ENCODE peak calls at places on chromosomes 11 and 22, in eight cellular contexts. L is heart right ventricle, I is skeletal muscle cell, S is HAP-1, E is astrocyte of the cerebellum, J is breast epithelium, G is neuronal stem cell, C is adrenal gland. O is an unnamed sample.

GRCh38 chr11:83249445-83249844 is 36.7 kb downstream of the CCDC90B start:
- DNase-seq in L (no peak), I (no peak), S (no peak), E (no peak), J (no peak), G (no peak), C (no peak), O (no peak)

GRCh38 chr11:96680515-96680914 is 290.7 kb downstream of the JRKL start:
- DNase-seq in L (no peak), I (no peak), S (no peak), E (no peak), J (no peak), G (no peak), C (no peak), O (no peak)

GRCh38 chr11:75490221-75491181 is 35.2 kb downstream of the GDPD5 start:
- DNase-seq in L (no peak), I (no peak), S (no peak), E (peak; percentile 20), J (no peak), G (no peak), C (no peak), O (no peak)

GRCh38 chr11:110979696-110980095 is 265.8 kb upstream of the POU2AF2 start:
- DNase-seq in L (no peak), I (no peak), S (no peak), E (no peak), J (no peak), G (no peak), C (peak; percentile 49), O (no peak)

GRCh38 chr11:31355131-31355530 is 14.4 kb downstream of the DCDC1 start:
- DNase-seq in L (no peak), I (peak; percentile 61), S (no peak), E (no peak), J (no peak), G (no peak), C (no peak), O (no peak)

GRCh38 chr11:88352139-88352538 is 14.6 kb upstream of the CTSC start:
- DNase-seq in L (no peak), I (no peak), S (peak; percentile 60), E (peak; percentile 61), J (no peak), G (no peak), C (peak; percentile 38), O (peak; percentile 73)

GRCh38 chr22:41925783-41926460 is 684 bp downstream of the TNFRSF13C start:
- DNase-seq in L (peak; percentile 75), I (no peak), S (peak; percentile 59), E (no peak), J (no peak), G (no peak), C (peak; percentile 79), O (peak; percentile 55)

GRCh38 chr11:11856638-11857037 is 14.9 kb downstream of the USP47 start:
- DNase-seq in L (no peak), I (no peak), S (no peak), E (no peak), J (no peak), G (no peak), C (no peak), O (no peak)

GRCh38 chr22:40878937-40879336 is 17.0 kb upstream of the DNAJB7 start:
- DNase-seq in L (no peak), I (no peak), S (no peak), E (no peak), J (no peak), G (no peak), C (no peak), O (no peak)

GRCh38 chr11:33699515-33700424 is 856 bp downstream of the C11orf91 start:
- DNase-seq in L (peak; percentile 59), I (no peak), S (no peak), E (no peak), J (no peak), G (no peak), C (peak; percentile 56), O (no peak)
- H3K4me3 ChIP-seq in L (peak overlapping the region; percentile 48), I (peak overlapping the region; percentile 51), S (peak overlapping the region; percentile 57), E (peak overlapping the region; percentile 55), J (peak overlapping the region; percentile 60), G (no peak overlapping the region), C (peak overlapping the region; percentile 47), O (peak overlapping the region; percentile 65)

GRCh38 chr22:30906411-30906810 is 62.2 kb downstream of the MORC2 start:
- DNase-seq in L (no peak), I (no peak), S (no peak), E (no peak), J (no peak), G (no peak), C (no peak), O (no peak)
- H3K4me3 ChIP-seq in L (no peak overlapping the region), I (no peak overlapping the region), S (no peak overlapping the region), E (no peak overlapping the region), J (no peak overlapping the region), G (no peak overlapping the region), C (no peak overlapping the region), O (no peak overlapping the region)

GRCh38 chr11:27520226-27520625 is 13.7 kb upstream of the LIN7C start:
- DNase-seq in L (no peak), I (no peak), S (no peak), E (no peak), J (no peak), G (no peak), C (no peak), O (peak; percentile 56)

GRCh38 chr11:27525824-27526516 is 19.4 kb upstream of the LIN7C start:
- DNase-seq in L (no peak), I (no peak), S (no peak), E (no peak), J (no peak), G (no peak), C (no peak), O (no peak)

GRCh38 chr11:27518522-27518921 is 12.0 kb upstream of the LIN7C start:
- DNase-seq in L (no peak), I (no peak), S (no peak), E (no peak), J (no peak), G (no peak), C (no peak), O (no peak)

GRCh38 chr11:27528711-27529110 is 22.1 kb upstream of the LIN7C start:
- DNase-seq in L (no peak), I (no peak), S (no peak), E (no peak), J (no peak), G (no peak), C (no peak), O (no peak)

DNA sequence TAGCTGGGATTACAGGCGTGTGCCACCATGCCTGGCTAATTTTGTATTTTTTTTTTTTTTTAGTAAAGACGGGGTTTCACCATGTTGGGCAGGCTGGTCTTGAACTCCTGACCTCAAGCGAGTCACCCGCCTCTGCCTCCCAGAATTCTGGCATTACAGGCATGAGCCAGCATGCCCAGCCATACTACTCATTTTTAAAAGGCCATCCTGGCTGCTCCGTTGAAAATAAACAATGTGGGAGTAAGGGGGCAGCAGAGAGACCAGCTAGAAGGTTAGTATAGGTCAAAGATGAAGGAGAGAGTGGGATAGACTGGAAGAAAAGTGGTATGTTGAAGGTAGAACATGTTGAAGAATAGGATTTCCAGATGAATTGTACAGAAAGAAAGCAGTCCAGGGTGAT is 17.6 kb upstream of the LIN7C start:
- DNase-seq in L (no peak), I (no peak), S (peak; percentile 32), E (no peak), J (no peak), G (no peak), C (no peak), O (peak; percentile 20)
- H3K4me3 ChIP-seq in L (no peak overlapping the region), I (no peak overlapping the region), S (no peak overlapping the region), E (no peak overlapping the region), J (no peak overlapping the region), G (no peak overlapping the region), C (no peak overlapping the region), O (no peak overlapping the region)

DNA sequence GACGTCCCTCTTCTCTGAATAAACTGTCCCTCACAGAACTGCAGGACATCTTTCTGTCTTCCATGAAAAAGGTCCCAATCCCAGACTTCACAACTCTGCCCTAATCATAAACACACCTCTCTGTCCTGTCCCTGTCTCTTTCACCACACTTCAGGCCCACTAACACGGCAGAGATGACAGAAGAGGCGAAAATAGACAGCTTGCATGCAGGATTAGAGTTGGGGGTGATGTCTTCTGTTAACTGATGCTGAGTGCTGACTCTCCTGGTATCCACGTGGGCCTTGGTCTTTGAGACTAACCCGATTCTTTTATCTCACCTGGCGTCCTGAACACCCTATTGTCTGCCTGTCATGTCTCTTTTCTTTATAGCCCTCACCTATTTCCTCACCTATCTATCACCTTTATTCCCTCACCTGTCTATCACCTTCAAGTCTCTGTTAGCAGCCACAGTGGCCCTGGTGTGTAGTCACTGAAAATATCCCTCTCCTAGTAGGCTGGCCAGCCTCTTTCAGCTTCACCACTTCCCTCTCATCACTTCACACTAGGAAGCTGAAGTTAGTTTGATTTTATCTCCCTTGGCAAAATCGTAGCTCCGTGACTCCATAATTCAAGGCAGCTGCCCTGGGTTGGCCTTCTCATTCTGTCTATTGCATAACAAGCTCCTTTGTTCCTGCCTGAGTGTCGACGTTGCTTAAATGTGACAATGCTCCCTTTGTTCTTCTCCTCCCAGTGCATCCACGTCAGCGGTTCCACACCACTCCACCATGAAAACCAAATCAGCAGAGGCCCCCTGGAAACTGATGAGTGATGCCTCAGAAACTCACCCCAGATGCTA is 30.6 kb upstream of the DRD2 start:
- DNase-seq in L (no peak), I (peak; percentile 34), S (no peak), E (peak; percentile 48), J (no peak), G (no peak), C (no peak), O (no peak)
- H3K4me3 ChIP-seq in L (no peak overlapping the region), I (no peak overlapping the region), S (no peak overlapping the region), E (no peak overlapping the region), J (no peak overlapping the region), G (no peak overlapping the region), C (no peak overlapping the region), O (no peak overlapping the region)

O was measured in fibroblast of villous mesenchyme.